ENCODE peak calls at places on chromosomes 7 and 10, in six cellular contexts. V, I, U, P, K and Q are unnamed samples.

GRCh38 chr10:77513783-77514331 is 123.8 kb downstream of the KCNMA1 start:
- DNase-seq in V (peak; percentile 70), I (peak; percentile 80), U (peak; percentile 95), P (no peak), K (no peak), Q (peak; percentile 79)

GRCh38 chr10:72257051-72257892 is 16.5 kb upstream of the DDIT4 start:
- DNase-seq in V (peak; percentile 40), I (peak; percentile 54), U (no peak), P (no peak), K (peak; percentile 92), Q (peak; percentile 36)

GRCh38 chr7:116588225-116588624 is 63.4 kb downstream of the CAV1 start:
- DNase-seq in V (peak; percentile 77), I (peak; percentile 85), U (peak; percentile 92), P (no peak), K (no peak), Q (no peak)

GRCh38 chr10:132393695-132394181 is 3.3 kb upstream of the PWWP2B start:
- DNase-seq in V (no peak), I (no peak), U (no peak), P (no peak), K (no peak), Q (no peak)

GRCh38 chr7:81029523-81029922 is 110.7 kb upstream of the SEMA3C start:
- DNase-seq in V (no peak), I (no peak), U (no peak), P (no peak), K (no peak), Q (no peak)

GRCh38 chr7:140375808-140376730 is 22.3 kb downstream of the SLC37A3 start:
- DNase-seq in V (no peak), I (no peak), U (no peak), P (peak; percentile 63), K (no peak), Q (no peak)

GRCh38 chr7:111718886-111719285 is 156.6 kb upstream of the IMMP2L start:
- DNase-seq in V (no peak), I (no peak), U (no peak), P (no peak), K (no peak), Q (no peak)

GRCh38 chr10:43913676-43914235 is 265.1 kb upstream of the ZNF32 start:
- DNase-seq in V (no peak), I (no peak), U (no peak), P (no peak), K (no peak), Q (no peak)

GRCh38 chr7:98603010-98603777 is 13.9 kb upstream of the NPTX2 start:
- DNase-seq in V (no peak), I (no peak), U (no peak), P (no peak), K (no peak), Q (no peak)

GRCh38 chr7:25121599-25121998 is 3.5 kb downstream of the CYCS start:
- DNase-seq in V (no peak), I (no peak), U (no peak), P (no peak), K (no peak), Q (no peak)

GRCh38 chr7:121513105-121513504 is 117.0 kb upstream of the FAM3C start:
- DNase-seq in V (no peak), I (no peak), U (no peak), P (no peak), K (no peak), Q (no peak)

DNA sequence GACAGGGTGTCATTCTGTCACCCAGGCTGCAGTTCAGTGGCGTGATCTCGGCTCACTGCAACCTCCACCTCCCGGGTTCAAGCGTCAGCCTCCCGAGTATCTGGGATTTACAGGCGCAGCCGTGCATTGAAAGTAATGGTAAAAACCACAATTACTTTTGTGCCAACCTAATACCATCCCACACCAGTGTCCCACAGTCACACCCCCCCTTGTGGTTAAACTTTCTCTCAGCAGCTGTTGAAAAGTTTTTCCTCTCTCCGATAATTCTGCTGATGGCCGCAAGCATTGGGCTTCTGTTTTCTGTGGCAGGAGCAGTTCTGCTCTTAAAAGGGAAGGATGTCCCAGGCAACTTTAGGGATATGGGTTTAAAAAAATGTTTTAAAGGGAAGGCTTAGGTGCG is 6.6 kb upstream of the LAT2 start:
- DNase-seq in V (peak; percentile 73), I (peak; percentile 54), U (peak; percentile 52), P (no peak), K (no peak), Q (peak; percentile 70)
- TF ChIP-seq CTCF in V (peak; percentile 61), I (peak; percentile 61), U (peak; percentile 69), P (no peak), K (peak; percentile 53), Q (peak; percentile 53)

DNA sequence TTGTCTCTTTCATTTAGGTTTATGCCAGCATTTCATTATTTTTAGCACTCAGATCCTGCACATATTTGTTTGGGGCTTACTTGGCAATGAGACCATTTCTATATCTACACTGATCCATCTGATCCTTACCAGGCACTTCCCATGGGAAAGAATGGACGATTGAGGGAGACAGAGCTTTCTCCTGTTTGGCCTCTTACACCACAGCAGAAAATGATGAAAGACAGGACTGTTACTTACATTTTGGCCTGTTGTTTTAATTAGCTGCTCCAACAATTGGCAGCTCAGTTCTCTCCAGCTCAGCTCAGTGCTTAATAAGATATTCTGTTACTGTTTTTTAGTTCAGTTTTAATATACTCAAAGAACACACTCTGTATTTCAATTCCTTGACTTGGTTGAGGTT is 77.6 kb upstream of the RSU1 start:
- DNase-seq in V (peak; percentile 37), I (peak; percentile 22), U (no peak), P (no peak), K (no peak), Q (no peak)
- TF ChIP-seq CTCF in V (no peak), I (no peak), U (no peak), P (no peak), K (no peak), Q (no peak)

GRCh38 chr7:95303501-95303900 is 20.8 kb downstream of the PON1 start:
- DNase-seq in V (no peak), I (no peak), U (peak; percentile 2), P (no peak), K (no peak), Q (no peak)
- TF ChIP-seq CTCF in V (no peak), I (no peak), U (no peak), P (no peak), K (no peak), Q (no peak)

GRCh38 chr7:22627136-22627535 is 99.9 kb upstream of the IL6 start:
- DNase-seq in V (peak; percentile 91), I (no peak), U (peak; percentile 93), P (no peak), K (no peak), Q (no peak)
- TF ChIP-seq CTCF in V (no peak), I (no peak), U (no peak), P (no peak), K (no peak), Q (no peak)

GRCh38 chr10:3955493-3955892 is 170.5 kb upstream of the KLF6 start:
- DNase-seq in V (peak; percentile 24), I (no peak), U (peak; percentile 24), P (peak; percentile 72), K (no peak), Q (no peak)
- TF ChIP-seq CTCF in V (no peak), I (no peak), U (no peak), P (no peak), K (no peak), Q (no peak)

DNA sequence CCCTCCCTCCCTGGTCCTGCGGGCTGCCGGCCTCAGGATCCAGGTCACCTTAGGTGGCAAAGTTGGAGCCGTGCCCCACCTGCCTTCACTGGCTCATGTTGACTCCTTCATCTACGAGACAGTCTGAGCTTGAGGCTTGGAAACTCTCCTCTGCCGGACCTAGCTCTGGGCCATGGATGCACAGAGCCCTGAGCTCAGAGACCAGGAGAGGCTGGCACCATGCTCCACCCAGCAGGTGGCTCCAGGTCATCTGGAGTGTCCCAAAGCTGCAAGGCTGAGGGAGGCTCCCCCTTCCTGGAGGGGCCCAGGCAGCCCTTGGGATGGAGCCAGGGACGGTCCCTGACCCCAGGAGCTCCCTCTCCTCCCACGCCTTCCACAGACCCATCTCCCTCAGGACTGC is 81.3 kb downstream of the PDGFA start:
- DNase-seq in V (no peak), I (no peak), U (no peak), P (no peak), K (no peak), Q (no peak)
- TF ChIP-seq CTCF in V (no peak), I (no peak), U (no peak), P (no peak), K (no peak), Q (no peak)

DNA sequence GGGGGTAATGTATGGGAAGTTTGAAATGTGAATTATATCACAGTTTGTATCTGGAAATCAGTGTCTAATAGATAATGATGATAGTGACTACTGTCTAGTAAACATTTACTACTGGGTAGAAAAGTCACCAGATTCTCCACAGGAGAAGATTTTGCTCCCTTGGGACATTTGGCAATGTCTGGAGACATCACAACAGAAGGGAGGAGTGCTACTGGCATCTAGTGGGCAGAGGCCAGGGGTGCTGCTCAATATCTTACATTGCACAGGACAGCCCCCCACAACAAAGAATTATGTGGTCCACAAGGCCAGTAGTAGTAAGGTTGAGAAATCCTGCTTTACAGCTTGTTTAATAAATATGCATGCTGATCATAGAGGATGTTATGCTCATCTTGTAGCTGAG is 92.3 kb upstream of the PRPS1L1 start:
- DNase-seq in V (peak; percentile 26), I (peak; percentile 20), U (peak; percentile 11), P (no peak), K (no peak), Q (peak; percentile 35)
- TF ChIP-seq CTCF in V (peak; percentile 31), I (peak; percentile 11), U (peak; percentile 31), P (no peak), K (no peak), Q (no peak)

GRCh38 chr10:110447886-110448285 is 49.8 kb upstream of the DUSP5 start:
- DNase-seq in V (peak; percentile 23), I (peak; percentile 33), U (no peak), P (peak; percentile 65), K (no peak), Q (no peak)
- TF ChIP-seq CTCF in V (no peak), I (no peak), U (no peak), P (no peak), K (no peak), Q (no peak)

GRCh38 chr7:108525985-108526767 is at the start of gene PNPLA8:
- DNase-seq in V (peak; percentile 100), I (peak; percentile 99), U (peak; percentile 100), P (peak; percentile 100), K (peak; percentile 98), Q (peak; percentile 99)
- TF ChIP-seq CTCF in V (no peak), I (no peak), U (no peak), P (no peak), K (no peak), Q (no peak)

GRCh38 chr10:786666-787512 is 97.4 kb upstream of the DIP2C start:
- DNase-seq in V (no peak), I (peak; percentile 13), U (no peak), P (peak; percentile 68), K (no peak), Q (no peak)

GRCh38 chr10:785539-786214 is 96.2 kb upstream of the DIP2C start:
- DNase-seq in V (no peak), I (no peak), U (no peak), P (peak; percentile 57), K (no peak), Q (no peak)

GRCh38 chr10:782751-783648 is 93.5 kb upstream of the DIP2C start:
- DNase-seq in V (no peak), I (no peak), U (no peak), P (peak; percentile 83), K (no peak), Q (no peak)

GRCh38 chr10:784377-784758 is 94.9 kb upstream of the DIP2C start:
- DNase-seq in V (no peak), I (no peak), U (no peak), P (peak; percentile 76), K (no peak), Q (no peak)

GRCh38 chr10:784759-785538 is 95.5 kb upstream of the DIP2C start:
- DNase-seq in V (peak; percentile 67), I (peak; percentile 80), U (peak; percentile 84), P (peak; percentile 89), K (no peak), Q (peak; percentile 60)
- TF ChIP-seq CTCF in V (peak; percentile 32), I (peak; percentile 15), U (peak; percentile 31), P (no peak), K (no peak), Q (peak; percentile 6)